ENCODE peak calls at places on chromosomes 1 and 21, in five cellular contexts. M is K562, W is upper lobe of left lung, Y is A549, P is ovary. V is an unnamed sample.

GRCh38 chr1:28136636-28137613 is 39.6 kb downstream of the PTAFR start:
- DNase-seq in M (no peak), W (no peak), Y (no peak), P (no peak), V (no peak)

GRCh38 chr1:170586321-170586855 is 54.4 kb downstream of the GORAB start:
- DNase-seq in M (no peak), W (no peak), Y (no peak), P (peak), V (no peak)

GRCh38 chr1:4585216-4585615 is 69.2 kb upstream of the AJAP1 start:
- DNase-seq in M (peak), W (no peak), Y (peak), P (no peak), V (no peak)

GRCh38 chr1:35120458-35121133 is 41.4 kb downstream of the ZMYM1 start:
- DNase-seq in M (no peak), W (no peak), Y (no peak), P (peak), V (no peak)

GRCh38 chr1:196180847-196181593 is 427.2 kb downstream of the KCNT2 start:
- DNase-seq in M (no peak), W (no peak), Y (peak), P (no peak), V (no peak)

GRCh38 chr21:39018730-39019129 is 164.5 kb downstream of the PSMG1 start:
- DNase-seq in M (no peak), W (no peak), Y (no peak), P (no peak), V (no peak)

GRCh38 chr1:180510882-180511281 is 8.5 kb upstream of the ACBD6 start:
- DNase-seq in M (no peak), W (no peak), Y (no peak), P (no peak), V (no peak)

GRCh38 chr1:176857632-176858031 is 306.9 kb downstream of the ASTN1 start:
- DNase-seq in M (no peak), W (no peak), Y (no peak), P (no peak), V (no peak)

GRCh38 chr1:213989071-213989739 is 1.4 kb downstream of the PROX1 start:
- DNase-seq in M (no peak), W (no peak), Y (no peak), P (peak), V (no peak)

GRCh38 chr1:11059166-11059989 is 440 bp downstream of the SRM start:
- DNase-seq in M (peak), W (no peak), Y (no peak), P (no peak), V (no peak)

GRCh38 chr1:164587617-164588367 is 28.8 kb downstream of the PBX1 start:
- DNase-seq in M (no peak), W (no peak), Y (no peak), P (no peak), V (no peak)

GRCh38 chr1:97353094-97353493 is 567.7 kb downstream of the DPYD start:
- DNase-seq in M (no peak), W (no peak), Y (no peak), P (no peak), V (no peak)

GRCh38 chr1:228015276-228016180 is 8.7 kb downstream of the WNT3A start:
- DNase-seq in M (no peak), W (no peak), Y (peak), P (peak), V (no peak)

GRCh38 chr1:11568687-11569086 is 85.5 kb downstream of the FBXO2 start:
- DNase-seq in M (no peak), W (no peak), Y (no peak), P (no peak), V (no peak)

GRCh38 chr1:14929547-14930223 is 223.9 kb upstream of the TMEM51 start:
- DNase-seq in M (peak), W (no peak), Y (no peak), P (peak), V (no peak)

GRCh38 chr1:185567006-185567405 is 167.2 kb upstream of the HMCN1 start:
- DNase-seq in M (no peak), W (no peak), Y (peak), P (no peak), V (no peak)

GRCh38 chr1:48291421-48291820 is 68.9 kb downstream of the SLC5A9 start:
- DNase-seq in M (no peak), W (no peak), Y (no peak), P (no peak), V (no peak)

GRCh38 chr1:203252678-203253077 is 23.2 kb upstream of the CHIT1 start:
- DNase-seq in M (no peak), W (no peak), Y (no peak), P (no peak), V (no peak)

GRCh38 chr1:229853751-229854150 is 213.3 kb upstream of the GALNT2 start:
- DNase-seq in M (no peak), W (no peak), Y (no peak), P (no peak), V (no peak)

GRCh38 chr1:238340989-238341388 is 450.3 kb upstream of the ZP4 start:
- DNase-seq in M (peak), W (no peak), Y (no peak), P (no peak), V (no peak)

GRCh38 chr1:89894802-89895201 is 74.0 kb downstream of the LRRC8D start:
- DNase-seq in M (no peak), W (no peak), Y (no peak), P (no peak), V (no peak)

GRCh38 chr1:225919906-225920305 is 4.1 kb downstream of the PYCR2 start:
- DNase-seq in M (no peak), W (peak), Y (no peak), P (peak), V (peak)

GRCh38 chr1:8976896-8977295 is 31.2 kb downstream of the CA6 start:
- DNase-seq in M (no peak), W (no peak), Y (no peak), P (no peak), V (no peak)

GRCh38 chr1:86195281-86195680 is 38.7 kb upstream of the COL24A1 start:
- DNase-seq in M (no peak), W (no peak), Y (no peak), P (no peak), V (no peak)

GRCh38 chr1:153358691-153358975 is 979 bp downstream of the S100A9 start:
- DNase-seq in M (no peak), W (no peak), Y (no peak), P (no peak), V (no peak)

GRCh38 chr1:196856053-196856452 is 31.8 kb upstream of the CFHR4 start:
- DNase-seq in M (no peak), W (no peak), Y (no peak), P (no peak), V (no peak)

GRCh38 chr1:210143465-210144062 is 89.0 kb upstream of the SERTAD4 start:
- DNase-seq in M (peak), W (peak), Y (peak), P (peak), V (peak)

GRCh38 chr1:150237746-150238145 is 1.8 kb upstream of the ANP32E start:
- DNase-seq in M (no peak), W (no peak), Y (no peak), P (no peak), V (no peak)

GRCh38 chr1:38293530-38293929 is 246.9 kb upstream of the POU3F1 start:
- DNase-seq in M (no peak), W (no peak), Y (no peak), P (no peak), V (no peak)

GRCh38 chr1:10917513-10918454 is 94.7 kb upstream of the TARDBP start:
- DNase-seq in M (no peak), W (no peak), Y (no peak), P (no peak), V (no peak)

GRCh38 chr1:27348861-27349783 is 7.3 kb downstream of the SYTL1 start:
- DNase-seq in M (peak), W (peak), Y (peak), P (no peak), V (no peak)

DNA sequence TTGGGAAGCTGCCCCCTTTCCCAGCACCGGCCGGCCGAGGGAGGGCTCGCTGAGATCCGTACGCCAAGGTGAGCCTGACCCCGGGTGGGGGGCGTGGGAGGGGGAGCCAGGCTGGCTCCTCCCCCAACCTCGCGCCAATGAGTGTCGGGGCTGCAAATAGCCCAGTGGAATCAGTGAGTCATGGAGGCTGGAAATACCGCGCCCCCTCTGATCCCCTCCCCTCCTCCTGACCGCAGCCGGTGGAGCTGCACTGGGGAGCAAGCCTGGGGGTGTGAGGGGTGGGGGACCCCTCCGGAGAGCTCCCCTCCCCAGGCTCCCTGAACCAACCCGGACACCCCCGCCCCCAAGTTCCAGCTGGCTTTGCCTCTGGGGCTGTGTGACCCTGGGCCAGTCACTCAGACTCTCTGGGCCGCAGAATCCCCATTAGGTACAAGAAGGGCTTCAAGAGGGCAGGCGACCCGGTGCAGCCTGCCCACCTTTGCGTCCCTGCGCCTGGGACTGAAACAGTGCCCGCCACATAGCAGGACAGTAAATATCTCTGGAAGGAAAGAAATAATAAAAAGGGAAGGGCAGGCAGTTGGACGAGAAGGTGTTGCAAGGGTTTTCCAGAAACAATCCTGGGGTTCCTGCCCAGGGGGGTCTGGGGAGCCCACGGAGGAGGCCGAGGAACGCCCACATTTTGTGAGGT is 4.5 kb downstream of the HSPB7 start:
- DNase-seq in M (peak), W (peak), Y (peak), P (peak), V (no peak)
- H3K4me3 ChIP-seq in M (peak), W (peak), Y (peak), P (peak), V (peak)

DNA sequence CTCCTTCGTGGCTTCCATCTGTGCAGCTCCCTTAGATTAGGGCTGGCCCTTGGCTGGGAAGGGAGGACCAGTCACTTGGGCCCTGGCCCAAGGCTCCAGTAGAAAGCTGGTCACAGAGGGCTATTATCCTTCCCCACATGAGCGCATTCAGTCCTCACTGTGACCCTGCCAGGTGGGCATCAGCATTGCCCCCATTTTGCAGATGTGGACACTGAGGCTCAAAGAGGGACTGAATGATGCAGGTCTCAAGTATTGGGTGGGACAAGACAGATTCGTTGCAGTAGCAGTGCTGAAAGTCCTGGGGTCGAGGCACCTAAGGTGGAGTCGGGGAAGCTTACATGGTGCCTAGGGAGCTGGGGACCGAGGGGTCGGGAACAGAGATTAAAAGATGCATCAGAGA is 178.6 kb downstream of the GRIK3 start:
- DNase-seq in M (no peak), W (no peak), Y (no peak), P (no peak), V (no peak)
- TF ChIP-seq EP300 in M (no peak), W (no peak), Y (no peak), P (no peak), V (no peak)

DNA sequence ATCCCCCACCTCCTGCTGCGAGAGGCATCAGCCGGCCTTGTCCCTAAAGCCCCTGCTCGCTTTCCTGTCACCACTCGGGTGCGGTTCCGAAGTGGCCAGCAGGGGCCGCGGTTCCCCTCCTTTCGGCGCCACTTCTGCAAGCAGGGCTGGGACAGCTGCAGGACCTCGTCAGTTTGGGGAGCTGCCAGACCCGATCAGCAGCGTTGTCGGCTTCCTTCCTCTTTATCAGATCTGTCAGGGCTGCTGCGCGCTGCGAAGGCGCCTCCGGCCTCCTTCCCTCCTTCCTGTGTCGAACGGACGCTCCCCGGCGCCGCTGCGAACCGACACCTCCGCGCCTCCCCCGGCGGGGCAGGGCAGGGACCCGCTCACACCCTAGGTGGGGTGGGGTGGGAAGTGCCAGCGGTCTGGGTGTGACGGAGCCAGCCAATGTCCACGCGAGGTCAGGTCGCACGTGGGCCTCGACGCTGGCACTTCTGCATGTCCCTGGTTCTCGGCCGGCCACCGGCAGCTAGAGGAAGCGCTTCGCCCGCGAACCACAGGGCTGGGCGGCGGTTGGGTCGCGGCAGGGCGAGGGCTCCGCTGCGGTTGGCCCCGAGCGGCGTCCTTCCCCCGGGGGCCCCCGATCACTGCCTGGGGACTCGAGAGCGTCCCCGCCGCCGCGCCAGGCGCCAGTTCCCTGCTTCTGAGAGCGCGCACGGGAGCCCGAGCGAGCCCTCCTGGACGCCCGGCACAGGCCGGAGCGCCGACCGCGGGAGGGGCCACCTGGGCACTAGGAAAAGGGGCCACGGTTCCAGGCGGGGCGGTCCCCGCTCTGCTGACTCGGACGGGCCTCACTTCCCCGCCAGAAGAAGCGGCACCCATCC is 81.8 kb downstream of the RUNX3 start:
- DNase-seq in M (peak), W (peak), Y (peak), P (peak), V (peak)
- H3K27ac ChIP-seq in M (peak), W (peak), Y (peak), P (no peak), V (peak)

GRCh38 chr1:165899461-165899941 is 72.1 kb downstream of the UCK2 start:
- DNase-seq in M (no peak), W (no peak), Y (no peak), P (no peak), V (no peak)
- H3K4me3 ChIP-seq in M (no peak), W (no peak), Y (no peak), P (no peak), V (no peak)

GRCh38 chr1:231177226-231177625 is 15.4 kb downstream of the TRIM67 start:
- DNase-seq in M (no peak), W (no peak), Y (no peak), P (no peak), V (no peak)

GRCh38 chr1:231178970-231179369 is 17.1 kb downstream of the TRIM67 start:
- DNase-seq in M (no peak), W (no peak), Y (no peak), P (no peak), V (no peak)

GRCh38 chr1:231176421-231176820 is 14.6 kb downstream of the TRIM67 start:
- DNase-seq in M (no peak), W (no peak), Y (no peak), P (no peak), V (no peak)

GRCh38 chr1:231180034-231180433 is 18.2 kb downstream of the TRIM67 start:
- DNase-seq in M (no peak), W (no peak), Y (no peak), P (no peak), V (no peak)

DNA sequence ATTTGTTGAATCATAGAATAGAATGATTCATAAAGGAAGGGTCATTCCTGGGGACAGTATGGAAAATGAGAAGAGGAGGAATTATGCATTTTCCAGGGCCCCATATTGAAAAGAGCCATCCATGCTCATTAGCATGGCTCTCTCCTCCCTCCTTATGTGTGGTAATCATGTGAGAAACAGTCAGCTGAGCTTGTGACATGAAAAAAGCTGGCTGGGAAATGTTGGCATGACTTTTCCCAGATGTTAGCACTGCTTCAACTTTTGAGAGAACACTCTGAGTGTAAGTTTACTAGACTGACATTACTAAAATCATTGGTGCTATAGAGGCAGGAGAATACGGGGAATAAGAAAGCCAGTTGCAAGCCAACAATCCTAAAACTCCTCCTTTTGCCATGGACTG is 16.1 kb downstream of the TRIM67 start:
- DNase-seq in M (no peak), W (no peak), Y (no peak), P (no peak), V (no peak)
- TF ChIP-seq EP300 in M (no peak), W (no peak), Y (no peak), P (no peak), V (no peak)

DNA sequence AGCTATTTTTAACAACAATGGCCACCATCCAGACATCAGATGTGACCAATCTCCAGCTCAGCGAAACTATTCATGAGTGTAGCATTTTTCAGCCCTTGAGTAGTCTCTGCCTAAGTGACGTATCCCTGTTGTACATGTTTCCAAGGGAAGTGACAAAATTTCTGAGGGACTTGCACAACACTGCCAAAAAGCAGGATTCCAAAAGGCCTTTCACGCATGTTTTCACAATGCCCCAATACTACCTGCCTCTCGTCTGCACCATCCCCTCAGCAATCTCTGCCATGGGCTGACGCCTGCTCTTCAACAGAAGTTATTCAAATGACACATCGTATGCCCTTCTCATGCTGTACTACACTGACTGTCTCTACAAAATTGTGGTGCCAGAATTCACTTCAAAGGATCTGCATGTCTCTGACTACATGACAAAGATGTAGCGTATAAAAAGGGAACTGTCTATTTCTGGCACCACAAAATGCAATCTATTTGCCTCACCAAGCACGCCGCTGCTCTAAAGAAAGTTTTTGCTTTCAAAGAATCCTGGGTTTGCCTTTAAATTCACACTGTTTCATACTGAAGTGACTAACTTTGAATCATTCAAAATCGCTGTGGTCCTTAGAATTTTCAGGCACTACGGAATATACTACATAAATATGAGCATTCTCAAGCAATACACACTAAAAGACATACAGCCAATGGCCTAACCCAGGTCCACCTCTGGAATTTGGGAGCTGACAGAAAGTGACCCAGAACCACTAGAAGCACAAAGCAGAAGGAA is 32.9 kb downstream of the JAK1 start:
- DNase-seq in M (no peak), W (peak), Y (no peak), P (no peak), V (no peak)
- H3K27ac ChIP-seq in M (no peak), W (peak), Y (peak), P (peak), V (no peak)

GRCh38 chr1:187654635-187655034 is 825.9 kb downstream of the PLA2G4A start:
- DNase-seq in M (no peak), W (no peak), Y (no peak), P (no peak), V (no peak)

GRCh38 chr1:187655163-187655562 is 826.4 kb downstream of the PLA2G4A start:
- DNase-seq in M (no peak), W (no peak), Y (no peak), P (no peak), V (no peak)
- H3K4me3 ChIP-seq in M (no peak), W (no peak), Y (no peak), P (no peak), V (no peak)

DNA sequence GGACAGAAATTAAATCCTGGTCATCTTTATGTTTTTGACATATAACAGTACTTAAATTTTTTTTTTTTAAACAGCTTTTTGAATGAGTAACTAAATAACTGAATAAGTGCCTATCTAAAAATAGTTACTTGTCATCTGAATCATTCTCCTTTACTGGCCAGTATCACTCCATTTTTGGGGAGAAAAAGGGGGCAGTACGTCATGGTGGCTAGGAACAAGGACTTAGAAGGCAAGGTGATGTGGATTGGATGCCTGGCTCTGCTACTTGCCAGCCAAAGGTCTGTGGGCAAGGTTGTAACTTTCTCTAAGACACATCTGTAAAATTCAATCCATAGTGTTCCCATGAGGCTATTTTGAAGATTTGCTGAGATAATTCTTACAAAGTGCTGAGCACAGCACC is 220.4 kb upstream of the DEPDC1 start:
- DNase-seq in M (no peak), W (no peak), Y (no peak), P (no peak), V (no peak)
- TF ChIP-seq EP300 in M (no peak), W (no peak), Y (no peak), P (no peak), V (no peak)

V was measured in tibial nerve.